ENCODE peak calls at places on chromosomes 3 and 15, in nine cellular contexts. V, F, Z, W, E, N, O, A and J are unnamed samples.
A peak's percentile ranks its signal among the peaks of the same experiment; 100 is the strongest.

GRCh38 chr3:112671930-112672715 is 31.2 kb upstream of the CCDC80 start:
- ATAC-seq in A (no peak), F (no peak), V (peak; percentile 39), E (peak; percentile 59), Z (no peak), N (no peak), W (no peak), O (peak; percentile 76), J (peak; percentile 60)

GRCh38 chr3:183701744-183702143 is 4.1 kb downstream of the YEATS2 start:
- ATAC-seq in W (no peak), E (no peak), V (no peak), A (no peak), N (no peak), Z (no peak), O (no peak), F (peak; percentile 10), J (no peak)

GRCh38 chr3:65330072-65330471 is 642.3 kb upstream of the ADAMTS9 start:
- ATAC-seq in O (no peak), Z (no peak), V (no peak), N (no peak), E (no peak), F (no peak), A (no peak), W (no peak), J (no peak)

GRCh38 chr3:169245631-169246030 is 417.9 kb downstream of the MECOM start:
- ATAC-seq in E (no peak), Z (no peak), V (no peak), A (no peak), N (no peak), F (no peak), W (no peak), O (no peak), J (no peak)

GRCh38 chr3:47410417-47410720 is 29.5 kb downstream of the PTPN23 start:
- ATAC-seq in V (no peak), Z (no peak), E (no peak), F (no peak), O (no peak), A (no peak), N (no peak), W (no peak), J (no peak)

GRCh38 chr3:15812183-15812582 is 14.4 kb upstream of the ANKRD28 start:
- ATAC-seq in E (no peak), A (no peak), O (peak; percentile 37), F (peak; percentile 39), W (peak; percentile 50), Z (no peak), V (no peak), N (no peak), J (no peak)

GRCh38 chr3:41346698-41347097 is 147.4 kb downstream of the CTNNB1 start:
- ATAC-seq in F (no peak), E (no peak), O (no peak), A (no peak), Z (peak; percentile 76), W (no peak), V (no peak), N (no peak), J (no peak)

GRCh38 chr15:80662756-80663553 is 32.2 kb upstream of the ABHD17C start:
- ATAC-seq in E (no peak), V (no peak), N (no peak), Z (peak; percentile 98), F (peak; percentile 16), W (no peak), O (no peak), A (no peak), J (no peak)

GRCh38 chr3:54882114-54882833 is 45.6 kb downstream of the LRTM1 start:
- ATAC-seq in V (no peak), O (no peak), W (peak; percentile 46), Z (peak; percentile 98), N (no peak), F (no peak), E (no peak), A (peak; percentile 46), J (peak; percentile 87)

GRCh38 chr3:110789315-110789714 is 282.3 kb upstream of the NECTIN3 start:
- ATAC-seq in V (no peak), W (no peak), N (no peak), A (no peak), O (no peak), Z (no peak), F (no peak), E (no peak), J (no peak)

GRCh38 chr3:179148446-179149238 is 485 bp downstream of the PIK3CA start:
- ATAC-seq in O (peak; percentile 10), V (peak; percentile 6), F (peak; percentile 61), W (peak; percentile 38), E (peak; percentile 35), Z (peak; percentile 47), N (peak; percentile 61), A (peak; percentile 53), J (peak; percentile 36)

GRCh38 chr15:69490356-69491050 is 37.9 kb downstream of the RPLP1 start:
- ATAC-seq in N (no peak), V (no peak), W (peak; percentile 25), A (peak; percentile 29), F (peak; percentile 13), Z (no peak), E (no peak), O (no peak), J (peak; percentile 29)

GRCh38 chr3:138638641-138639040 is 30.1 kb downstream of the FAIM start:
- ATAC-seq in W (no peak), O (no peak), N (no peak), V (no peak), Z (no peak), F (no peak), A (no peak), E (no peak), J (no peak)

GRCh38 chr3:66010348-66011097 is 28.2 kb downstream of the MAGI1 start:
- ATAC-seq in E (no peak), O (no peak), N (peak; percentile 52), Z (peak; percentile 77), W (no peak), V (no peak), A (no peak), F (peak; percentile 76), J (no peak)

GRCh38 chr3:94928921-94929320 is 866.1 kb downstream of the NSUN3 start:
- ATAC-seq in N (peak; percentile 54), O (no peak), A (no peak), W (peak; percentile 47), Z (peak; percentile 92), F (no peak), V (peak; percentile 36), E (no peak), J (no peak)

GRCh38 chr3:125431912-125432587 is 56.9 kb upstream of the ZNF148 start:
- ATAC-seq in A (no peak), N (peak; percentile 66), F (no peak), W (no peak), Z (no peak), E (no peak), V (no peak), O (no peak), J (no peak)

GRCh38 chr3:134134240-134134639 is 104.5 kb upstream of the SLCO2A1 start:
- ATAC-seq in A (no peak), N (no peak), F (peak; percentile 30), V (no peak), W (no peak), O (no peak), E (no peak), Z (peak; percentile 36), J (peak; percentile 22)

GRCh38 chr3:108605491-108605890 is 16.0 kb downstream of the DZIP3 start:
- ATAC-seq in O (no peak), V (no peak), F (no peak), N (no peak), Z (no peak), E (no peak), A (no peak), W (no peak), J (no peak)

GRCh38 chr3:140250945-140251344 is 316.0 kb downstream of the CLSTN2 start:
- ATAC-seq in N (no peak), O (no peak), E (no peak), W (no peak), F (no peak), Z (no peak), V (no peak), A (no peak), J (peak; percentile 20)

GRCh38 chr15:82047493-82048446 is 2.0 kb upstream of the MEX3B start:
- ATAC-seq in V (no peak), W (peak; percentile 1), F (peak; percentile 0), A (peak; percentile 0), Z (no peak), E (no peak), O (peak; percentile 9), N (no peak), J (no peak)

GRCh38 chr15:49521802-49522201 is 98.8 kb downstream of the FGF7 start:
- ATAC-seq in W (no peak), Z (peak; percentile 27), V (no peak), O (no peak), F (peak; percentile 23), N (peak; percentile 69), E (no peak), A (no peak), J (no peak)

GRCh38 chr15:79015416-79015815 is 70.6 kb upstream of the CTSH start:
- ATAC-seq in V (no peak), W (no peak), E (no peak), O (no peak), Z (no peak), F (no peak), A (no peak), N (no peak), J (no peak)

GRCh38 chr3:177512945-177513671 is 315.8 kb upstream of the TBL1XR1 start:
- ATAC-seq in N (peak; percentile 79), A (no peak), Z (no peak), W (peak; percentile 14), V (no peak), O (no peak), E (no peak), F (no peak), J (no peak)

GRCh38 chr3:147529551-147529950 is 120.4 kb downstream of the ZIC1 start:
- ATAC-seq in W (no peak), O (no peak), E (no peak), Z (no peak), N (no peak), A (no peak), V (no peak), F (no peak), J (no peak)

GRCh38 chr3:170826047-170826446 is 43.9 kb downstream of the RPL22L1 start:
- ATAC-seq in W (no peak), N (no peak), Z (no peak), V (no peak), E (no peak), O (no peak), A (no peak), F (no peak), J (no peak)

GRCh38 chr3:182138388-182138787 is 426.7 kb downstream of the SOX2 start:
- ATAC-seq in O (no peak), V (no peak), F (no peak), A (no peak), W (no peak), E (no peak), N (no peak), Z (no peak), J (no peak)

GRCh38 chr15:77822631-77823230 is 190.0 kb upstream of the LINGO1 start:
- ATAC-seq in E (no peak), A (no peak), F (no peak), N (no peak), W (no peak), Z (no peak), V (no peak), O (no peak), J (no peak)

GRCh38 chr15:92711457-92711831 is 55.9 kb upstream of the FAM174B start:
- ATAC-seq in F (peak; percentile 13), E (no peak), Z (no peak), V (no peak), A (no peak), N (no peak), W (no peak), O (no peak), J (no peak)

GRCh38 chr15:101641134-101641764 is 10.9 kb downstream of the TM2D3 start:
- ATAC-seq in O (peak; percentile 75), F (peak; percentile 89), E (peak; percentile 81), A (peak; percentile 69), W (peak; percentile 89), V (peak; percentile 60), N (peak; percentile 59), Z (peak; percentile 22), J (peak; percentile 42)